ENCODE peak calls at places on chromosomes 5 and 9, in nine cellular contexts. Y is adrenal gland; G is esophagus muscularis mucosa; L is CD8-positive, alpha-beta T cell; U is aorta; V is CD4-positive, CD25-positive, alpha-beta regulatory T cell; E is GM23338; I is tibial artery; K is upper lobe of left lung. F is an unnamed sample.

GRCh38 chr5:175816348-175816747 is 55.0 kb upstream of the CPLX2 start:
- DNase-seq in Y (no peak), G (no peak), L (no peak), U (no peak), V (no peak), E (peak; percentile 34), I (no peak), K (no peak), F (no peak)

GRCh38 chr9:95793924-95794828 is 81.3 kb upstream of the ERCC6L2 start:
- DNase-seq in Y (no peak), G (no peak), L (no peak), U (no peak), V (no peak), E (no peak), I (no peak), K (no peak), F (no peak)

GRCh38 chr9:127121628-127122175 is 733 bp downstream of the ANGPTL2 start:
- DNase-seq in Y (no peak), G (no peak), L (no peak), U (no peak), V (no peak), E (peak; percentile 30), I (no peak), K (peak; percentile 60), F (no peak)

GRCh38 chr5:154830219-154830595 is 20.2 kb downstream of the FAXDC2 start:
- DNase-seq in Y (no peak), G (no peak), L (no peak), U (no peak), V (no peak), E (no peak), I (no peak), K (no peak), F (no peak)

GRCh38 chr5:33049845-33050244 is 338.7 kb downstream of the NPR3 start:
- DNase-seq in Y (peak; percentile 70), G (no peak), L (no peak), U (peak; percentile 84), V (no peak), E (no peak), I (peak; percentile 70), K (no peak), F (no peak)

GRCh38 chr5:135220394-135221186 is 178.4 kb downstream of the MACROH2A1 start:
- DNase-seq in Y (no peak), G (peak; percentile 74), L (no peak), U (no peak), V (no peak), E (no peak), I (peak; percentile 38), K (no peak), F (no peak)

GRCh38 chr9:120434532-120434931 is 145.4 kb downstream of the CDK5RAP2 start:
- DNase-seq in Y (peak; percentile 33), G (no peak), L (no peak), U (peak; percentile 80), V (no peak), E (no peak), I (peak; percentile 81), K (no peak), F (no peak)

GRCh38 chr9:136544549-136545064 is 1.2 kb downstream of the NOTCH1 start:
- DNase-seq in Y (no peak), G (no peak), L (peak; percentile 49), U (peak; percentile 76), V (no peak), E (no peak), I (peak; percentile 89), K (peak; percentile 92), F (peak; percentile 39)

GRCh38 chr9:7073679-7074078 is 315.9 kb downstream of the KDM4C start:
- DNase-seq in Y (no peak), G (no peak), L (no peak), U (no peak), V (no peak), E (no peak), I (no peak), K (no peak), F (no peak)

GRCh38 chr9:112168197-112168596 is 6.9 kb downstream of the SUSD1 start:
- DNase-seq in Y (no peak), G (no peak), L (no peak), U (no peak), V (no peak), E (no peak), I (no peak), K (no peak), F (peak; percentile 31)

GRCh38 chr5:1666812-1667588 is 132.6 kb downstream of the MRPL36 start:
- DNase-seq in Y (peak; percentile 56), G (peak; percentile 57), L (peak; percentile 45), U (no peak), V (peak; percentile 35), E (peak; percentile 73), I (no peak), K (peak; percentile 89), F (peak; percentile 24)

GRCh38 chr5:175746851-175747250 is 89.0 kb downstream of the HRH2 start:
- DNase-seq in Y (no peak), G (no peak), L (no peak), U (peak; percentile 17), V (no peak), E (peak; percentile 76), I (no peak), K (no peak), F (no peak)

GRCh38 chr9:114829686-114830085 is 23.8 kb upstream of the TNFSF15 start:
- DNase-seq in Y (no peak), G (peak; percentile 37), L (no peak), U (no peak), V (no peak), E (no peak), I (no peak), K (no peak), F (no peak)

GRCh38 chr9:133685653-133686504 is 49.7 kb downstream of the DBH start:
- DNase-seq in Y (no peak), G (no peak), L (no peak), U (peak; percentile 42), V (no peak), E (no peak), I (no peak), K (no peak), F (no peak)

GRCh38 chr9:125701351-125701750 is 5.7 kb downstream of the MAPKAP1 start:
- DNase-seq in Y (no peak), G (no peak), L (no peak), U (no peak), V (no peak), E (peak; percentile 74), I (no peak), K (no peak), F (no peak)

GRCh38 chr9:110214956-110215355 is 7.0 kb upstream of the C9orf152 start:
- DNase-seq in Y (no peak), G (no peak), L (no peak), U (no peak), V (no peak), E (no peak), I (no peak), K (no peak), F (no peak)

GRCh38 chr9:2241461-2241874 is 226.3 kb downstream of the SMARCA2 start:
- DNase-seq in Y (peak; percentile 31), G (no peak), L (no peak), U (no peak), V (no peak), E (peak; percentile 95), I (no peak), K (peak; percentile 50), F (no peak)

DNA sequence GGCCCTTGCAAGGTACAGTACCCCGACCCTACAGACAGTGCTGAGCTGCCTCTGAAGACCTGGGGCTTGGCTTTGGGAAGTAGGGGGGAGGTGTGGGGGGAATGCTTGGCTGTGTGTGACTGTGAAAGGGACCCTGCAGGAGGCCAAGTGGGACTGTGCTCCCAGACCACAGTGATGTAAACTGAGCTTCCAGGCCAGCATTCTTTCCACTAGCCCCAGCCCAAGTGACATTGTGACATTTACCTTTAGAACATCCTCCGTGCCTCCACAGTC is 31.2 kb downstream of the HMCN2 start:
- DNase-seq in Y (no peak), G (no peak), L (no peak), U (no peak), V (no peak), E (no peak), I (no peak), K (no peak), F (no peak)
- H3K4me1 ChIP-seq in Y (no peaks in the 10 kb centered on the region), G (peaks cover 31% of the 10 kb centered on the region), L (no peaks in the 10 kb centered on the region), U (no peaks in the 10 kb centered on the region), V (no peaks in the 10 kb centered on the region), E (no peaks in the 10 kb centered on the region), I (peaks cover 23% of the 10 kb centered on the region), K (no peaks in the 10 kb centered on the region), F (no peaks in the 10 kb centered on the region)

GRCh38 chr5:151571270-151572173 is 19.6 kb downstream of the FAT2 start:
- DNase-seq in Y (no peak), G (no peak), L (no peak), U (no peak), V (no peak), E (peak; percentile 14), I (no peak), K (peak; percentile 36), F (no peak)
- H3K27ac ChIP-seq in Y (no peak overlapping the region), G (no peak overlapping the region), L (no peak overlapping the region), U (no peak overlapping the region), V (no peak overlapping the region), E (no peak overlapping the region), I (no peak overlapping the region), K (no peak overlapping the region), F (no peak overlapping the region)

GRCh38 chr9:124472770-124473169 is 22.5 kb downstream of the ADGRD2 start:
- DNase-seq in Y (no peak), G (no peak), L (no peak), U (no peak), V (no peak), E (no peak), I (no peak), K (no peak), F (no peak)
- H3K27me3 ChIP-seq in Y (peaks cover 7% of the 10 kb centered on the region), G (peaks cover 4% of the 10 kb centered on the region), L (peaks cover 6% of the 10 kb centered on the region), U (no peaks in the 10 kb centered on the region), V (no peaks in the 10 kb centered on the region), E (peaks cover 18% of the 10 kb centered on the region), I (no peaks in the 10 kb centered on the region), K (peaks cover 9% of the 10 kb centered on the region), F (no peaks in the 10 kb centered on the region)

DNA sequence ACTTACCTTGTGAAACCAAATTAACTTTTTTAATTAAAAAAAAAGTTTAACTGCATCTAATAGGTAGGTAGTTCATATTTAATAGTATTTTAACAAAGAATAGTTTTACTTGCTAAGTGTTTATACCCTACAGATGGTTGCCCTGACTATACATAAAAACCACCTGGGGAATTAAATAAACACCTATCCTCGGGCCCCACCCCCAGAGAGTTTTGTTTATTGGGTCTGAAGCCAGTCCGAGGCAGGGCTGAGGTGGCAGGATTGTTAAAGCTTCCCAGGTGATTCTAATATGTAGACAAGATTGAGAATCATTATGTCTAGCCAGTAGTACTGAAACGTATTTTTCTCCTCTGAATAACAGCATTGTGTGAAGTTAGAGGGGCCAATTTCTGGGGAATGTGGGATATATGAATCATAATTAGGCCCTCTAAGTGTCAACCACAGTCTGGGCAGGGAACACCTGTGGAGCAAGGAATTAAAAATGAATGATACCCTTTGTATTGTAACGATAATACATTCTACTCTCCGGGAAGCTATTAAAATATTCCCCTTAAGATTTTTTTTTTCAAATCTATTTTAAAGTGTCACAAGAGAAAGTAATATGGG is 5.6 kb upstream of the PAM start:
- DNase-seq in Y (no peak), G (no peak), L (no peak), U (no peak), V (no peak), E (peak; percentile 19), I (no peak), K (no peak), F (no peak)
- H3K4me1 ChIP-seq in Y (peaks cover 6% of the 10 kb centered on the region), G (peaks cover 8% of the 10 kb centered on the region), L (peaks cover 11% of the 10 kb centered on the region), U (no peaks in the 10 kb centered on the region), V (peaks cover 8% of the 10 kb centered on the region), E (peaks cover 51% of the 10 kb centered on the region), I (peaks cover 7% of the 10 kb centered on the region), K (peaks cover 6% of the 10 kb centered on the region), F (peaks cover 10% of the 10 kb centered on the region)